ENCODE peak calls at places on chromosomes 12 and 14, in nine cellular contexts. One of them, this sample, is unnamed.

GRCh38 chr12:91988076-91988475 is 157.6 kb downstream of the BTG1 start:
- DNase-seq in esophagus muscularis mucosa: no peak
- DNase-seq in HCT116: no peak
- DNase-seq in Peyer's patch: no peak
- DNase-seq in A549: no peak
- DNase-seq in stomach: no peak
- DNase-seq in heart left ventricle: no peak
- DNase-seq in gastrocnemius medialis: no peak
- DNase-seq in lower leg skin: no peak
- DNase-seq in this sample: no peak

GRCh38 chr14:104386281-104386841 is 193.2 kb upstream of the C14orf180 start:
- DNase-seq in esophagus muscularis mucosa: no peak
- DNase-seq in heart left ventricle: peak
- DNase-seq in stomach: no peak
- DNase-seq in Peyer's patch: peak
- DNase-seq in A549: no peak
- DNase-seq in gastrocnemius medialis: no peak
- DNase-seq in HCT116: no peak
- DNase-seq in lower leg skin: peak
- DNase-seq in this sample: no peak

GRCh38 chr14:24279301-24280186 is 8.1 kb upstream of the RABGGTA start:
- DNase-seq in stomach: no peak
- DNase-seq in HCT116: no peak
- DNase-seq in lower leg skin: no peak
- DNase-seq in esophagus muscularis mucosa: no peak
- DNase-seq in A549: no peak
- DNase-seq in Peyer's patch: no peak
- DNase-seq in heart left ventricle: peak
- DNase-seq in gastrocnemius medialis: no peak
- DNase-seq in this sample: no peak

GRCh38 chr12:591571-592505 is 71.4 kb downstream of the NINJ2 start:
- DNase-seq in stomach: peak
- DNase-seq in heart left ventricle: peak
- DNase-seq in gastrocnemius medialis: no peak
- DNase-seq in Peyer's patch: peak
- DNase-seq in A549: no peak
- DNase-seq in lower leg skin: peak
- DNase-seq in esophagus muscularis mucosa: no peak
- DNase-seq in HCT116: no peak
- DNase-seq in this sample: no peak

GRCh38 chr12:109731231-109731731 is 17.7 kb downstream of the FAM222A start:
- DNase-seq in stomach: peak
- DNase-seq in Peyer's patch: peak
- DNase-seq in heart left ventricle: peak
- DNase-seq in esophagus muscularis mucosa: no peak
- DNase-seq in HCT116: no peak
- DNase-seq in gastrocnemius medialis: no peak
- DNase-seq in lower leg skin: peak
- DNase-seq in A549: no peak
- DNase-seq in this sample: peak

GRCh38 chr12:54977155-54977554 is 7.4 kb downstream of the TESPA1 start:
- DNase-seq in A549: no peak
- DNase-seq in stomach: no peak
- DNase-seq in heart left ventricle: no peak
- DNase-seq in lower leg skin: no peak
- DNase-seq in esophagus muscularis mucosa: no peak
- DNase-seq in HCT116: no peak
- DNase-seq in gastrocnemius medialis: no peak
- DNase-seq in Peyer's patch: no peak
- DNase-seq in this sample: no peak

GRCh38 chr12:31896514-31897039 is 62.6 kb upstream of the RESF1 start:
- DNase-seq in A549: no peak
- DNase-seq in heart left ventricle: no peak
- DNase-seq in lower leg skin: peak
- DNase-seq in stomach: peak
- DNase-seq in HCT116: no peak
- DNase-seq in esophagus muscularis mucosa: no peak
- DNase-seq in Peyer's patch: no peak
- DNase-seq in gastrocnemius medialis: no peak
- DNase-seq in this sample: peak

GRCh38 chr12:104309446-104309993 is 6.0 kb downstream of the EID3 start:
- DNase-seq in stomach: no peak
- DNase-seq in HCT116: no peak
- DNase-seq in lower leg skin: no peak
- DNase-seq in Peyer's patch: no peak
- DNase-seq in gastrocnemius medialis: no peak
- DNase-seq in heart left ventricle: no peak
- DNase-seq in A549: no peak
- DNase-seq in esophagus muscularis mucosa: no peak
- DNase-seq in this sample: no peak

GRCh38 chr12:89782807-89783206 is 74.2 kb upstream of the ATP2B1 start:
- DNase-seq in stomach: no peak
- DNase-seq in lower leg skin: no peak
- DNase-seq in Peyer's patch: no peak
- DNase-seq in gastrocnemius medialis: no peak
- DNase-seq in heart left ventricle: no peak
- DNase-seq in HCT116: no peak
- DNase-seq in A549: no peak
- DNase-seq in esophagus muscularis mucosa: no peak
- DNase-seq in this sample: no peak

GRCh38 chr12:50765325-50765911 is 1.5 kb downstream of the ATF1 start:
- DNase-seq in stomach: peak
- DNase-seq in heart left ventricle: no peak
- DNase-seq in A549: peak
- DNase-seq in lower leg skin: peak
- DNase-seq in esophagus muscularis mucosa: no peak
- DNase-seq in gastrocnemius medialis: peak
- DNase-seq in HCT116: no peak
- DNase-seq in Peyer's patch: no peak
- DNase-seq in this sample: no peak

GRCh38 chr12:2691340-2692111 is 103.2 kb upstream of the FKBP4 start:
- DNase-seq in stomach: no peak
- DNase-seq in heart left ventricle: no peak
- DNase-seq in lower leg skin: peak
- DNase-seq in gastrocnemius medialis: no peak
- DNase-seq in A549: no peak
- DNase-seq in esophagus muscularis mucosa: peak
- DNase-seq in HCT116: peak
- DNase-seq in Peyer's patch: peak
- DNase-seq in this sample: no peak

GRCh38 chr12:27123642-27124041 is 41.3 kb upstream of the C12orf71 start:
- DNase-seq in stomach: no peak
- DNase-seq in gastrocnemius medialis: no peak
- DNase-seq in A549: peak
- DNase-seq in HCT116: no peak
- DNase-seq in heart left ventricle: no peak
- DNase-seq in Peyer's patch: no peak
- DNase-seq in lower leg skin: no peak
- DNase-seq in esophagus muscularis mucosa: no peak
- DNase-seq in this sample: no peak

GRCh38 chr14:29243355-29243754 is 476.8 kb downstream of the FOXG1 start:
- DNase-seq in heart left ventricle: no peak
- DNase-seq in stomach: no peak
- DNase-seq in HCT116: no peak
- DNase-seq in A549: no peak
- DNase-seq in Peyer's patch: no peak
- DNase-seq in esophagus muscularis mucosa: no peak
- DNase-seq in gastrocnemius medialis: no peak
- DNase-seq in lower leg skin: no peak
- DNase-seq in this sample: no peak

GRCh38 chr12:100959481-100959880 is 164.9 kb downstream of the ANO4 start:
- DNase-seq in Peyer's patch: no peak
- DNase-seq in A549: no peak
- DNase-seq in stomach: no peak
- DNase-seq in HCT116: peak
- DNase-seq in lower leg skin: no peak
- DNase-seq in esophagus muscularis mucosa: no peak
- DNase-seq in heart left ventricle: no peak
- DNase-seq in gastrocnemius medialis: no peak
- DNase-seq in this sample: no peak

GRCh38 chr12:19893514-19893913 is 454.2 kb downstream of the AEBP2 start:
- DNase-seq in A549: peak
- DNase-seq in HCT116: peak
- DNase-seq in heart left ventricle: no peak
- DNase-seq in esophagus muscularis mucosa: no peak
- DNase-seq in gastrocnemius medialis: no peak
- DNase-seq in lower leg skin: no peak
- DNase-seq in Peyer's patch: no peak
- DNase-seq in stomach: no peak
- DNase-seq in this sample: no peak

GRCh38 chr14:64763801-64764511 is 59.7 kb downstream of the PLEKHG3 start:
- DNase-seq in esophagus muscularis mucosa: no peak
- DNase-seq in stomach: no peak
- DNase-seq in heart left ventricle: peak
- DNase-seq in A549: no peak
- DNase-seq in lower leg skin: no peak
- DNase-seq in gastrocnemius medialis: no peak
- DNase-seq in HCT116: no peak
- DNase-seq in Peyer's patch: peak
- DNase-seq in this sample: no peak

GRCh38 chr12:116426391-116427136 is 132.6 kb upstream of the MAP1LC3B2 start:
- DNase-seq in lower leg skin: peak
- DNase-seq in esophagus muscularis mucosa: peak
- DNase-seq in Peyer's patch: no peak
- DNase-seq in stomach: no peak
- DNase-seq in A549: peak
- DNase-seq in gastrocnemius medialis: peak
- DNase-seq in heart left ventricle: peak
- DNase-seq in HCT116: peak
- DNase-seq in this sample: peak

GRCh38 chr12:122981036-122981471 is 573 bp downstream of the ARL6IP4 start:
- DNase-seq in esophagus muscularis mucosa: no peak
- DNase-seq in gastrocnemius medialis: no peak
- DNase-seq in heart left ventricle: no peak
- DNase-seq in stomach: no peak
- DNase-seq in A549: no peak
- DNase-seq in Peyer's patch: no peak
- DNase-seq in lower leg skin: no peak
- DNase-seq in HCT116: no peak
- DNase-seq in this sample: no peak

GRCh38 chr12:3218150-3218845 is 141.1 kb downstream of the TSPAN9 start:
- DNase-seq in lower leg skin: peak
- DNase-seq in A549: no peak
- DNase-seq in stomach: peak
- DNase-seq in HCT116: no peak
- DNase-seq in esophagus muscularis mucosa: peak
- DNase-seq in gastrocnemius medialis: peak
- DNase-seq in heart left ventricle: peak
- DNase-seq in Peyer's patch: no peak
- DNase-seq in this sample: peak

DNA sequence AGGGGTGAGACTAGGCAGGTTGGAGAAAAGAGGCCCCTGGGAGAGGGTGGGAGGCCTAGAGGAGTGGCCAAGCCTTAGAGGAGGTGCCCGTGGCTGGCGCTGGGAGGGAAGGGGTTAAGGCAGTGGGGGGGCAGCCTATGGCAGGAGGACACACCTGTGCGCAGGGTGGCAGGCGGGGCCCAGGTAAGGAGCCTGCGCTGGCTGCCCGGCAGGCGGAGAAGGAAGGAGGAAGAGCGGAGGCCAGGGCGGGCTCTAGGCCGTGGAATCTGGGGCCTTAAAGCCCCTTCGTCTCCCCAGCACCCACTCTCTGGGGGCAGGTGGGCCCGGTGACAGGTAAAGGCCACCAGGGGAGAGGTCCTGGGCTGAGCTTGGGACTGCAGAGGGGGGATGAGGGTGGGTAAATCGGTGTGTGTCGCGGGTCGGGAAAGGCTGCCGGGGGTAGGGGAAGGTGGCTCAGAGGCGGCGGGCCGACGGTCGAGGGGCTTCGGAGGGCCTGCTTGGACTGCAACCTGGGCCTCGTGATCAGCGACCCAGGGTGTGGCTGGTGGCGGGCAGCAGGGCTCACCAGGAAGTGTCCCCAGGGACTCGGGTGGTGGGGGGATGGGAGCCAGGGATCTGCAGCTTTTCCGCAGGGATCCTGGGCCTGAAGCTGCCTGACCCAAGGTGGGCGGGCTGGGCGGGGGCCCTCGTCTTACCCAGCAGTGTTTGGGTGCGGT is 7.3 kb downstream of the PHB2 start:
- DNase-seq in stomach: peak
- DNase-seq in esophagus muscularis mucosa: no peak
- DNase-seq in HCT116: peak
- DNase-seq in heart left ventricle: no peak
- DNase-seq in gastrocnemius medialis: no peak
- DNase-seq in Peyer's patch: peak
- DNase-seq in A549: no peak
- DNase-seq in lower leg skin: peak
- DNase-seq in this sample: peak
- TF ChIP-seq POLR2A in stomach: peak
- TF ChIP-seq POLR2A in esophagus muscularis mucosa: no peak
- TF ChIP-seq POLR2A in HCT116: peak
- TF ChIP-seq POLR2A in heart left ventricle: no peak
- TF ChIP-seq POLR2A in gastrocnemius medialis: no peak
- TF ChIP-seq POLR2A in Peyer's patch: peak
- TF ChIP-seq POLR2A in A549: no peak
- TF ChIP-seq POLR2A in lower leg skin: no peak
- TF ChIP-seq POLR2A in this sample: peak

GRCh38 chr14:94029250-94029649 is 3.1 kb downstream of the OTUB2 start:
- DNase-seq in stomach: no peak
- DNase-seq in A549: no peak
- DNase-seq in esophagus muscularis mucosa: no peak
- DNase-seq in Peyer's patch: no peak
- DNase-seq in gastrocnemius medialis: no peak
- DNase-seq in lower leg skin: no peak
- DNase-seq in HCT116: no peak
- DNase-seq in heart left ventricle: no peak
- DNase-seq in this sample: no peak
- H3K4me3 ChIP-seq in stomach: no peak
- H3K4me3 ChIP-seq in A549: no peak
- H3K4me3 ChIP-seq in esophagus muscularis mucosa: no peak
- H3K4me3 ChIP-seq in Peyer's patch: no peak
- H3K4me3 ChIP-seq in gastrocnemius medialis: no peak
- H3K4me3 ChIP-seq in lower leg skin: no peak
- H3K4me3 ChIP-seq in HCT116: no peak
- H3K4me3 ChIP-seq in heart left ventricle: no peak
- H3K4me3 ChIP-seq in this sample: no peak

GRCh38 chr14:45253070-45253753 is at the start of gene MIS18BP1:
- DNase-seq in heart left ventricle: peak
- DNase-seq in Peyer's patch: peak
- DNase-seq in esophagus muscularis mucosa: peak
- DNase-seq in HCT116: peak
- DNase-seq in stomach: peak
- DNase-seq in lower leg skin: peak
- DNase-seq in gastrocnemius medialis: peak
- DNase-seq in A549: peak
- DNase-seq in this sample: peak
- TF ChIP-seq POLR2A in heart left ventricle: peak
- TF ChIP-seq POLR2A in Peyer's patch: peak
- TF ChIP-seq POLR2A in esophagus muscularis mucosa: peak
- TF ChIP-seq POLR2A in HCT116: peak
- TF ChIP-seq POLR2A in stomach: no peak
- TF ChIP-seq POLR2A in lower leg skin: no peak
- TF ChIP-seq POLR2A in gastrocnemius medialis: peak
- TF ChIP-seq POLR2A in A549: peak
- TF ChIP-seq POLR2A in this sample: no peak

DNA sequence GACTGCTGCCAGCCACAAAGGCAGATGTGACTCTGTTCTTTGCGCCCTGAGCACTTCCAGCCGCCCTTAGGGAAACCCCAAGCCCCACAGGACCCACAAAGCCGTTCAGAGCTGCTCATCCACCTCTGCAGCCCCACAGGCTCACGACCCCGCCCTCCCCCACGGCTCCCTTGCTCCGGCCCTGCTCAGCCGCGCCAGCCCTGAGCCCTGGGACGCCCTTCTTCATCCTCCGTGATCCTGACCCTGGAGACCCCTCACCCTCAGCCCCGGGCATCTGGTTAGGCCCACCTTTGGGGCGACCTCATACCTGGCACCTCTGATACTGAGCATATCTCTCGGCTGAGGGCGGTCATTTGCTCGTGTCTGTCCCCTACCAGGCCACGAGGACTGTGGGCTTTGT is 125.8 kb upstream of the EVL start:
- DNase-seq in esophagus muscularis mucosa: no peak
- DNase-seq in gastrocnemius medialis: no peak
- DNase-seq in stomach: no peak
- DNase-seq in Peyer's patch: no peak
- DNase-seq in A549: no peak
- DNase-seq in lower leg skin: peak
- DNase-seq in HCT116: no peak
- DNase-seq in heart left ventricle: no peak
- DNase-seq in this sample: no peak
- H3K4me3 ChIP-seq in esophagus muscularis mucosa: no peak
- H3K4me3 ChIP-seq in gastrocnemius medialis: no peak
- H3K4me3 ChIP-seq in stomach: no peak
- H3K4me3 ChIP-seq in Peyer's patch: no peak
- H3K4me3 ChIP-seq in A549: no peak
- H3K4me3 ChIP-seq in lower leg skin: no peak
- H3K4me3 ChIP-seq in HCT116: no peak
- H3K4me3 ChIP-seq in heart left ventricle: no peak
- H3K4me3 ChIP-seq in this sample: no peak

This sample was measured in breast epithelium.